ENCODE peak calls at places on chromosomes 6 and 20, in eight cellular contexts. D, E, G, V, L, K, A and T are unnamed samples.
A peak's percentile ranks its signal among the peaks of the same experiment; 100 is the strongest.

GRCh38 chr6:14641401-14641800 is 523.8 kb downstream of the CD83 start:
- DNase-seq in V (no peak), K (no peak), E (no peak), D (no peak), L (no peak), A (no peak), G (no peak), T (no peak)

GRCh38 chr20:17036546-17036945 is 190.3 kb upstream of the PCSK2 start:
- DNase-seq in A (no peak), D (no peak), V (no peak), G (no peak), K (peak; percentile 9), L (no peak), E (no peak), T (no peak)

GRCh38 chr6:131877999-131878789 is 70.4 kb downstream of the ENPP1 start:
- DNase-seq in K (no peak), A (no peak), L (no peak), V (peak; percentile 60), E (no peak), D (peak; percentile 27), G (no peak), T (no peak)

GRCh38 chr6:129448965-129449364 is 261.0 kb downstream of the ARHGAP18 start:
- DNase-seq in V (no peak), E (no peak), L (no peak), K (no peak), A (no peak), G (no peak), D (no peak), T (peak; percentile 59)

GRCh38 chr20:34859367-34859766 is 13.3 kb downstream of the GGT7 start:
- DNase-seq in G (no peak), L (no peak), A (no peak), E (no peak), V (no peak), D (no peak), K (no peak), T (no peak)

GRCh38 chr6:110654096-110654820 is 161.0 kb downstream of the CDK19 start:
- DNase-seq in G (no peak), L (no peak), A (peak; percentile 18), V (peak; percentile 44), K (no peak), D (no peak), E (no peak), T (no peak)

GRCh38 chr6:106750146-106750900 is 120.9 kb downstream of the QRSL1 start:
- DNase-seq in D (no peak), E (no peak), K (no peak), A (no peak), V (no peak), L (no peak), G (no peak), T (no peak)

GRCh38 chr20:58570181-58570859 is 55.1 kb upstream of the APCDD1L start:
- DNase-seq in G (no peak), E (no peak), L (no peak), D (peak; percentile 26), V (peak; percentile 31), K (no peak), A (no peak), T (no peak)

GRCh38 chr6:155278319-155279049 is 14.7 kb downstream of the CLDN20 start:
- DNase-seq in A (no peak), L (no peak), G (no peak), E (no peak), D (no peak), V (no peak), K (no peak), T (no peak)

GRCh38 chr6:152368761-152369624 is 268.2 kb downstream of the SYNE1 start:
- DNase-seq in V (peak; percentile 27), K (no peak), G (no peak), E (peak; percentile 65), L (no peak), D (peak; percentile 53), A (no peak), T (no peak)

GRCh38 chr20:8153281-8153908 is 21.3 kb downstream of the PLCB1 start:
- DNase-seq in D (peak; percentile 54), V (peak; percentile 19), G (no peak), A (no peak), E (no peak), L (no peak), K (no peak), T (peak; percentile 59)

DNA sequence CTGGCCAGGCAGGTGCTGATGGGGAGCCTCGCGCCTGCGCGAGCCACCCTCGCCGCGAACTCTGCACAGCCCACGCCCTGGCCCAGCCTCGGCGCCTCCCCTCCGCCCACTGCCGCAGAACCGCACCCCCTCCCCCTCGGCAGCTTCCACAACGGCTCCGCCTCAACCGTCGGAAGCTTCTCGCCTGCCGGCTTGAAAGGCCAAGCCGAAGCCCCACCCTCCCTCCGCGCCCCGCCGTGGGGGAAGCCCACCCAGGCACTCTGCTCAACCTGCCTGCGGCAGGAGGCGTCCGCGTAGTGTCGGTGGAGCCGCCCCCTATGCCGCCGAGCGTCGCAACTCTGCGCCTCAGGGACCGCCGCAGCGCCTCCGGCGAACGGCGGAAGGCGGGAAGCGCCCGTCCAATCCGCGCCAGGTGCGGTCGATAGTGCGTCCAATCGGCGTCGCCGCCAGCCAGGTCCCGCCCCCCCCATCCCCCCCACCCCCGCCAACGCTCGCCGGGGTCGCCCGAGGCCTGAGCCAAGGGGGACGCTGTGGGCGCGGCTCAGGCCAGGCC is at the start of gene SYCP2:
- DNase-seq in K (no peak), L (no peak), A (peak; percentile 92), G (no peak), V (peak; percentile 35), E (peak; percentile 57), D (peak; percentile 35), T (peak; percentile 80)
- TF ChIP-seq CTCF in K (no peak), L (no peak), A (no peak), G (no peak), V (no peak), E (no peak), D (no peak), T (no peak)

GRCh38 chr6:33742092-33742491 is 4.6 kb downstream of the IP6K3 start:
- DNase-seq in V (peak; percentile 17), L (no peak), D (no peak), K (no peak), A (no peak), G (no peak), E (no peak), T (no peak)

GRCh38 chr6:33739611-33740010 is 7.1 kb downstream of the IP6K3 start:
- DNase-seq in K (no peak), L (no peak), D (no peak), G (no peak), E (no peak), A (no peak), V (no peak), T (no peak)

GRCh38 chr6:33738879-33739278 is 7.8 kb downstream of the IP6K3 start:
- DNase-seq in V (no peak), K (no peak), D (no peak), A (no peak), G (no peak), E (no peak), L (no peak), T (no peak)

GRCh38 chr6:33740204-33740608 is 6.5 kb downstream of the IP6K3 start:
- DNase-seq in D (peak; percentile 32), V (no peak), G (no peak), E (peak; percentile 85), K (no peak), A (no peak), L (no peak), T (no peak)

DNA sequence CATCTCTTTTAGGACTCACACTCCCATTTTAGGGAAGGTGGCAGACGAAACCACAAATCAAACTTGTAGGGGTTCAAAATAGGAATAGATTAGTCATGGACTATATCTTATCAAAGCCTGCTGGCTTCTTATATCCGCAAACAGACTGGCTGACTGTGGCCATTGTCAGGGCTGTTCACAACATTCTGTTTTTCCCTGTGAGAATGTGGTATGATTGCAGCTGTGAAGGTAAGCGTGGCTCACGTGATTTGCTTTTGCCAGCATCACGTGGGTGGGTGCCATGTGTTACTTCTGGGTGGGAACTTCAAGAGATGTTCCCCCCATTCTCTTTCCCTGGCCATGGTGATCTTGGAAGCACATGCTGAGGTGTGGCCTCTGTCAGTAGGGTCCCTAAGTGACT is 5.9 kb downstream of the IP6K3 start:
- DNase-seq in K (no peak), V (no peak), D (no peak), L (no peak), A (no peak), G (no peak), E (no peak), T (no peak)
- TF ChIP-seq CTCF in K (no peak), V (no peak), D (no peak), L (no peak), A (no peak), G (no peak), E (no peak), T (no peak)

GRCh38 chr6:156633291-156633690 is 143.9 kb upstream of the ARID1B start:
- DNase-seq in G (no peak), E (no peak), K (no peak), V (no peak), L (no peak), A (no peak), D (no peak), T (no peak)

GRCh38 chr6:156638581-156638980 is 138.6 kb upstream of the ARID1B start:
- DNase-seq in L (no peak), E (no peak), G (no peak), V (no peak), A (no peak), K (no peak), D (no peak), T (no peak)

GRCh38 chr6:156639023-156639728 is 138.0 kb upstream of the ARID1B start:
- DNase-seq in E (no peak), V (peak; percentile 12), K (no peak), G (no peak), A (no peak), L (no peak), D (no peak), T (no peak)

GRCh38 chr6:156634048-156634447 is 143.1 kb upstream of the ARID1B start:
- DNase-seq in G (no peak), V (no peak), E (no peak), A (no peak), L (no peak), K (no peak), D (no peak), T (peak; percentile 22)

DNA sequence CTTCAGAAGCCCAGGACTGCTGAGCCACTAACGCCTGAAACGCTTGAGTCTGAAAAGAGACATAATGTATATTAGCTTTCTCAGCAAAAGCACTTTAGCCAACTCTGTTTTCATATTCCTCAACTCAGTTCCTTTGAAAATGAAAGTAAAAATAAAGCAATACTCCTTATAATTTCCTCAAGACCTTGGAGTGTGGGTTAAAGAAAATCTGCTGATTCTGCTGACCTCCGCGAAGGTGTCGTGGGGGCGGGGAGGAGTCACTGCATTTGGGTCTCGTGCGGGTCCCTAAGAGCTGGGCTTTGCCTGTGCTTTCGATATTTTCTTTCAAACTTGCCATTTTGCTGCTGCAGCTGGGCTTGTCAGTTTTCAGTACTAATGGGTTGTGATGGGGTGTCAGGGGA is 142.2 kb upstream of the ARID1B start:
- DNase-seq in G (no peak), K (no peak), L (no peak), D (no peak), E (no peak), V (no peak), A (no peak), T (peak; percentile 54)
- TF ChIP-seq CTCF in G (no peak), K (no peak), L (no peak), D (no peak), E (no peak), V (no peak), A (no peak), T (no peak)

DNA sequence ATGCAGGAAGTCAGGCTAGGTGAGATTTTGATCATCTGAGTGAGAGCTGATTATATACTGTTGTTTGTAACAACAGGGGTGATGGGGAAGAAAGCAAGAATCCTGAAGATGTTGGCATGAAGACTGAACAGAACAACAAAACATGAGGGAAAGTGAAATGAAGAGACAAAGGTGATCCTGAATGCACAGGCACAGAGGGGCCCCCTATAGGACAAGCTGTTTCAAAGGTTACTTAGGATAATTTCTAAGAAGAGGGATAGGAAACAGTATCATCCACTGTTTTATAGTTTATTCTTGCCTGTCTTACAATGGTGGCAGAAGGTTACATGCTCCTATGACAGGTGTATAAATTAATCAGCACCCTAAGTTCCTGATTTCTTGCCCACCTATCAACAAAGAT is 192.2 kb downstream of the EDN1 start:
- DNase-seq in D (no peak), V (no peak), E (no peak), L (no peak), G (no peak), K (no peak), A (no peak), T (no peak)
- TF ChIP-seq CTCF in D (peak; percentile 27), V (peak; percentile 15), E (no peak), L (no peak), G (no peak), K (peak; percentile 19), A (no peak), T (peak; percentile 21)